ENCODE peak calls at places on chromosomes 13 and 19, in nine cellular contexts. One of them, this sample, is unnamed.

GRCh38 chr13:46295531-46296464 is 84.1 kb downstream of the LRRC63 start:
- DNase-seq in NB4: peak
- DNase-seq in ovary: no peak
- DNase-seq in Peyer's patch: peak
- DNase-seq in thyroid gland: peak
- DNase-seq in breast epithelium: no peak
- DNase-seq in stomach: peak
- DNase-seq in IMR-90: peak
- DNase-seq in heart left ventricle: peak
- DNase-seq in this sample: no peak

GRCh38 chr19:5282926-5283325 is 57.7 kb downstream of the PTPRS start:
- DNase-seq in IMR-90: no peak
- DNase-seq in stomach: no peak
- DNase-seq in NB4: no peak
- DNase-seq in thyroid gland: peak
- DNase-seq in ovary: no peak
- DNase-seq in heart left ventricle: no peak
- DNase-seq in breast epithelium: no peak
- DNase-seq in Peyer's patch: no peak
- DNase-seq in this sample: peak

GRCh38 chr13:41985788-41986508 is 25.0 kb upstream of the VWA8 start:
- DNase-seq in stomach: no peak
- DNase-seq in ovary: no peak
- DNase-seq in heart left ventricle: no peak
- DNase-seq in breast epithelium: no peak
- DNase-seq in Peyer's patch: no peak
- DNase-seq in thyroid gland: no peak
- DNase-seq in IMR-90: peak
- DNase-seq in NB4: no peak
- DNase-seq in this sample: no peak

GRCh38 chr13:23966691-23967615 is 69.7 kb upstream of the C1QTNF9B start:
- DNase-seq in Peyer's patch: no peak
- DNase-seq in breast epithelium: no peak
- DNase-seq in thyroid gland: no peak
- DNase-seq in stomach: no peak
- DNase-seq in NB4: no peak
- DNase-seq in ovary: no peak
- DNase-seq in heart left ventricle: no peak
- DNase-seq in IMR-90: peak
- DNase-seq in this sample: no peak

GRCh38 chr13:101916758-101917474 is 464.4 kb downstream of the ITGBL1 start:
- DNase-seq in IMR-90: no peak
- DNase-seq in stomach: no peak
- DNase-seq in Peyer's patch: no peak
- DNase-seq in NB4: no peak
- DNase-seq in thyroid gland: no peak
- DNase-seq in breast epithelium: no peak
- DNase-seq in heart left ventricle: no peak
- DNase-seq in ovary: no peak
- DNase-seq in this sample: no peak

GRCh38 chr19:14149509-14149994 is 13.2 kb upstream of the ASF1B start:
- DNase-seq in Peyer's patch: peak
- DNase-seq in ovary: peak
- DNase-seq in thyroid gland: peak
- DNase-seq in IMR-90: no peak
- DNase-seq in stomach: peak
- DNase-seq in heart left ventricle: peak
- DNase-seq in breast epithelium: peak
- DNase-seq in NB4: no peak
- DNase-seq in this sample: peak

GRCh38 chr13:60267498-60268202 is 103.9 kb upstream of the DIAPH3 start:
- DNase-seq in breast epithelium: no peak
- DNase-seq in IMR-90: no peak
- DNase-seq in thyroid gland: peak
- DNase-seq in stomach: no peak
- DNase-seq in heart left ventricle: no peak
- DNase-seq in ovary: no peak
- DNase-seq in Peyer's patch: peak
- DNase-seq in NB4: no peak
- DNase-seq in this sample: no peak

GRCh38 chr19:1261512-1261862 is 7.6 kb upstream of the CIRBP start:
- DNase-seq in thyroid gland: no peak
- DNase-seq in stomach: no peak
- DNase-seq in IMR-90: no peak
- DNase-seq in Peyer's patch: no peak
- DNase-seq in ovary: no peak
- DNase-seq in breast epithelium: no peak
- DNase-seq in heart left ventricle: peak
- DNase-seq in NB4: no peak
- DNase-seq in this sample: no peak

GRCh38 chr13:30713133-30713532 is 22.2 kb upstream of the ALOX5AP start:
- DNase-seq in ovary: no peak
- DNase-seq in breast epithelium: no peak
- DNase-seq in heart left ventricle: peak
- DNase-seq in thyroid gland: no peak
- DNase-seq in NB4: peak
- DNase-seq in IMR-90: no peak
- DNase-seq in stomach: no peak
- DNase-seq in Peyer's patch: peak
- DNase-seq in this sample: no peak

GRCh38 chr19:7224205-7224833 is 69.9 kb downstream of the INSR start:
- DNase-seq in heart left ventricle: no peak
- DNase-seq in ovary: peak
- DNase-seq in IMR-90: peak
- DNase-seq in Peyer's patch: peak
- DNase-seq in NB4: no peak
- DNase-seq in breast epithelium: no peak
- DNase-seq in stomach: peak
- DNase-seq in thyroid gland: peak
- DNase-seq in this sample: peak

GRCh38 chr13:58592052-58592451 is 960.5 kb downstream of the PCDH17 start:
- DNase-seq in NB4: no peak
- DNase-seq in IMR-90: no peak
- DNase-seq in Peyer's patch: no peak
- DNase-seq in thyroid gland: no peak
- DNase-seq in breast epithelium: no peak
- DNase-seq in stomach: no peak
- DNase-seq in heart left ventricle: no peak
- DNase-seq in ovary: no peak
- DNase-seq in this sample: no peak

GRCh38 chr19:29121684-29122083 is 91.3 kb downstream of the UQCRFS1 start:
- DNase-seq in thyroid gland: no peak
- DNase-seq in ovary: no peak
- DNase-seq in IMR-90: no peak
- DNase-seq in stomach: no peak
- DNase-seq in heart left ventricle: no peak
- DNase-seq in Peyer's patch: no peak
- DNase-seq in breast epithelium: no peak
- DNase-seq in NB4: peak
- DNase-seq in this sample: peak

GRCh38 chr19:2168619-2169424 is 5.1 kb downstream of the DOT1L start:
- DNase-seq in IMR-90: peak
- DNase-seq in NB4: peak
- DNase-seq in stomach: peak
- DNase-seq in Peyer's patch: peak
- DNase-seq in breast epithelium: peak
- DNase-seq in heart left ventricle: peak
- DNase-seq in thyroid gland: peak
- DNase-seq in ovary: peak
- DNase-seq in this sample: peak

GRCh38 chr19:15332311-15332996 is at the start of gene BRD4:
- DNase-seq in NB4: peak
- DNase-seq in IMR-90: peak
- DNase-seq in breast epithelium: peak
- DNase-seq in thyroid gland: peak
- DNase-seq in Peyer's patch: peak
- DNase-seq in stomach: peak
- DNase-seq in heart left ventricle: peak
- DNase-seq in ovary: peak
- DNase-seq in this sample: peak

GRCh38 chr13:91588541-91588940 is 190.1 kb downstream of the GPC5 start:
- DNase-seq in NB4: no peak
- DNase-seq in heart left ventricle: no peak
- DNase-seq in stomach: no peak
- DNase-seq in thyroid gland: no peak
- DNase-seq in breast epithelium: no peak
- DNase-seq in ovary: no peak
- DNase-seq in Peyer's patch: no peak
- DNase-seq in IMR-90: no peak
- DNase-seq in this sample: no peak

GRCh38 chr19:7789447-7789846 is 26.4 kb downstream of the CLEC4M start:
- DNase-seq in ovary: no peak
- DNase-seq in IMR-90: no peak
- DNase-seq in Peyer's patch: peak
- DNase-seq in stomach: no peak
- DNase-seq in breast epithelium: no peak
- DNase-seq in heart left ventricle: no peak
- DNase-seq in NB4: no peak
- DNase-seq in thyroid gland: no peak
- DNase-seq in this sample: no peak

GRCh38 chr19:9348253-9348652 is 14.6 kb upstream of the ZNF177 start:
- DNase-seq in breast epithelium: no peak
- DNase-seq in NB4: no peak
- DNase-seq in Peyer's patch: no peak
- DNase-seq in heart left ventricle: no peak
- DNase-seq in stomach: no peak
- DNase-seq in IMR-90: no peak
- DNase-seq in ovary: no peak
- DNase-seq in thyroid gland: no peak
- DNase-seq in this sample: no peak

GRCh38 chr19:38837656-38838121 is 6.1 kb upstream of the ECH1 start:
- DNase-seq in NB4: no peak
- DNase-seq in thyroid gland: no peak
- DNase-seq in heart left ventricle: peak
- DNase-seq in Peyer's patch: no peak
- DNase-seq in breast epithelium: no peak
- DNase-seq in IMR-90: peak
- DNase-seq in ovary: no peak
- DNase-seq in stomach: peak
- DNase-seq in this sample: no peak
- TF ChIP-seq POLR2A in NB4: no peak
- TF ChIP-seq POLR2A in thyroid gland: no peak
- TF ChIP-seq POLR2A in heart left ventricle: no peak
- TF ChIP-seq POLR2A in Peyer's patch: no peak
- TF ChIP-seq POLR2A in breast epithelium: no peak
- TF ChIP-seq POLR2A in IMR-90: no peak
- TF ChIP-seq POLR2A in ovary: no peak
- TF ChIP-seq POLR2A in stomach: no peak
- TF ChIP-seq POLR2A in this sample: no peak

DNA sequence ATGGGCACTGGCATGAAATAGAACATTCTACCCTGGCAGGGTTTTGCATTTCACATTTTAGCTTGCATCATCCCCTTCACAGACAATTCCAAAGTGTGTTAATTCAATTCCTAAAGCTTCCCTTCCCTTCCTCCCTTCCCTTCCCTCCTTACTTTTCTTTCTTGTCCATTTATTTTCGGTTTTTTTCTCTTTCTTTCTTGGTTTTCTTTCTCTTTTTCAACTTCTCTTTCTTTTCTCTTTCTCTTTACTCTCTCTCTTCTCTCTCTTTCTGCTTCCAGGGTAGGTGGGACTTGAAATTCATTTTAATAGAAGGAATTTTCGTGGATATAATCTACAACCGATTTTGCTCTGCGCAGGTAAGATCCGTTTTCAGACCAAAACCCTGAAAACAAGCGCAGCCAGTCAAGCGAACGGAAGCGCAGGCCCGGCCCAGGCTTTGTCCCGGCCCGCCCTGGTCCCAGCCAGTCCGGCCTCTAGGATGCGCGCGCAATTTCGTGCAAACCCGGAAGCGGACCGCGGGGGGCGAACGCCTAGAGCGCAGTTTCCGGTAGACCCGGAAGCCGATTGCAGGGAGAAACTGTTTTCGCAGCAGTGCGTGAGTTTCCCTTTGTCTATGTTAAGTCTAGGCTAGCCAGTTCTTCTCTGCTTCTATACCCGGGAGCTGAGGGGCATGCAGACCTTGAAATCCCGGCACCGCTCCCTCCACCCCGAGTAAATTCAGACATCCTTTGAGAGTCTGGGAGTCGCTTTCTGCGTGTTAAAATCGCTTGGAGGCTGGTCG is at the start of gene ZNF528:
- DNase-seq in heart left ventricle: peak
- DNase-seq in NB4: peak
- DNase-seq in breast epithelium: peak
- DNase-seq in ovary: peak
- DNase-seq in Peyer's patch: peak
- DNase-seq in stomach: peak
- DNase-seq in thyroid gland: peak
- DNase-seq in IMR-90: peak
- DNase-seq in this sample: peak
- TF ChIP-seq POLR2A in heart left ventricle: peak
- TF ChIP-seq POLR2A in NB4: no peak
- TF ChIP-seq POLR2A in breast epithelium: no peak
- TF ChIP-seq POLR2A in ovary: peak
- TF ChIP-seq POLR2A in Peyer's patch: peak
- TF ChIP-seq POLR2A in stomach: no peak
- TF ChIP-seq POLR2A in thyroid gland: no peak
- TF ChIP-seq POLR2A in IMR-90: peak
- TF ChIP-seq POLR2A in this sample: no peak

DNA sequence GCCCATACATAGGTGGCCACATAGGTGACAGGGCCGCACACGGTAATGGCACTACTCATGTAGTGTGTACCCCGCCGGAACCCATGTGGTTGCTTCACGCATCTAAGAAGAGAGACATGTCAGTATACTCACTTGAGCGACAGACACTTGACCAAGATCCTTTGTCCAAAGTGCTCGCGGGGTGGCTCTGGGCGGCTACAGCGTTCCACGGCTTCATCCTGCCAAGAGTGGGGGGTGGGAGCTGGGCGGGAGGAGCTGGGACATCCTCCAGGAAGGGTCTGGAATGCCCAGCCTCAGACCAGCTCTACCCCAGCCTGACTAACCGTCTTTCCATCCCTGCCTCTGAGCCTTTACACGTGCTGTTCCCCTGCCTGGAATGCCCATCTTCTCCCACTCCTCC is 8.5 kb downstream of the ANGPTL8 start:
- DNase-seq in stomach: no peak
- DNase-seq in thyroid gland: no peak
- DNase-seq in IMR-90: no peak
- DNase-seq in Peyer's patch: no peak
- DNase-seq in ovary: no peak
- DNase-seq in NB4: no peak
- DNase-seq in heart left ventricle: no peak
- DNase-seq in breast epithelium: no peak
- DNase-seq in this sample: no peak
- TF ChIP-seq POLR2A in stomach: no peak
- TF ChIP-seq POLR2A in thyroid gland: no peak
- TF ChIP-seq POLR2A in IMR-90: no peak
- TF ChIP-seq POLR2A in Peyer's patch: no peak
- TF ChIP-seq POLR2A in ovary: no peak
- TF ChIP-seq POLR2A in NB4: no peak
- TF ChIP-seq POLR2A in heart left ventricle: no peak
- TF ChIP-seq POLR2A in breast epithelium: no peak
- TF ChIP-seq POLR2A in this sample: no peak

GRCh38 chr19:35644987-35645679 is 3.0 kb upstream of the COX6B1 start:
- DNase-seq in NB4: peak
- DNase-seq in IMR-90: peak
- DNase-seq in heart left ventricle: peak
- DNase-seq in Peyer's patch: peak
- DNase-seq in breast epithelium: peak
- DNase-seq in ovary: peak
- DNase-seq in stomach: peak
- DNase-seq in thyroid gland: peak
- DNase-seq in this sample: peak
- TF ChIP-seq POLR2A in NB4: no peak
- TF ChIP-seq POLR2A in IMR-90: no peak
- TF ChIP-seq POLR2A in heart left ventricle: no peak
- TF ChIP-seq POLR2A in Peyer's patch: no peak
- TF ChIP-seq POLR2A in breast epithelium: no peak
- TF ChIP-seq POLR2A in ovary: no peak
- TF ChIP-seq POLR2A in stomach: no peak
- TF ChIP-seq POLR2A in thyroid gland: no peak
- TF ChIP-seq POLR2A in this sample: no peak